ENCODE peak calls at places on chromosomes 16 and 17, in four cellular contexts. M, V, C and S are unnamed samples.

GRCh38 chr17:35540589-35541404 is 3.3 kb upstream of the SLFN12L start:
- DNase-seq in M (no peak), V (no peak), C (peak), S (no peak)

GRCh38 chr17:62648247-62648953 is 20.9 kb downstream of the MRC2 start:
- DNase-seq in M (no peak), V (no peak), C (no peak), S (peak)

GRCh38 chr17:692116-692515 is 22.5 kb downstream of the VPS53 start:
- DNase-seq in M (no peak), V (no peak), C (no peak), S (no peak)

GRCh38 chr16:31328322-31329052 is 26.5 kb upstream of the ITGAX start:
- DNase-seq in M (no peak), V (no peak), C (no peak), S (no peak)

GRCh38 chr17:8372422-8372821 is 4.1 kb downstream of the KRABD2 start:
- DNase-seq in M (no peak), V (no peak), C (no peak), S (no peak)

GRCh38 chr17:78763561-78763960 is 18.5 kb downstream of the CYTH1 start:
- DNase-seq in M (no peak), V (no peak), C (no peak), S (no peak)

GRCh38 chr16:27526169-27526568 is 23.5 kb downstream of the GTF3C1 start:
- DNase-seq in M (no peak), V (no peak), C (no peak), S (no peak)

GRCh38 chr17:81966343-81967243 is 5.6 kb upstream of the NOTUM start:
- DNase-seq in M (no peak), V (no peak), C (no peak), S (no peak)

GRCh38 chr17:65184235-65184959 is 47.2 kb downstream of the RGS9 start:
- DNase-seq in M (no peak), V (no peak), C (no peak), S (no peak)

GRCh38 chr17:29619251-29619650 is 3.5 kb downstream of the CORO6 start:
- DNase-seq in M (no peak), V (peak), C (no peak), S (no peak)

GRCh38 chr17:40559016-40559853 is 6.0 kb downstream of the CCR7 start:
- DNase-seq in M (no peak), V (no peak), C (peak), S (peak)

GRCh38 chr17:62807812-62808575 is at the start of gene MARCHF10:
- DNase-seq in M (no peak), V (peak), C (no peak), S (no peak)

GRCh38 chr17:49951362-49952080 is 17.5 kb upstream of the DLX4 start:
- DNase-seq in M (no peak), V (no peak), C (no peak), S (no peak)

GRCh38 chr16:80619824-80620223 is 79.0 kb downstream of the DYNLRB2 start:
- DNase-seq in M (no peak), V (no peak), C (peak), S (peak)

GRCh38 chr17:33513769-33514168 is 220.7 kb upstream of the ASIC2 start:
- DNase-seq in M (no peak), V (no peak), C (no peak), S (no peak)

GRCh38 chr16:85393674-85394510 is 219.2 kb upstream of the GSE1 start:
- DNase-seq in M (peak), V (peak), C (no peak), S (no peak)

GRCh38 chr16:81445143-81445922 is 725 bp downstream of the CMIP start:
- DNase-seq in M (peak), V (peak), C (no peak), S (no peak)

GRCh38 chr17:72863511-72864175 is 228.8 kb downstream of the SLC39A11 start:
- DNase-seq in M (no peak), V (no peak), C (no peak), S (no peak)

GRCh38 chr16:65120811-65121721 is 797 bp downstream of the CDH11 start:
- DNase-seq in M (no peak), V (no peak), C (no peak), S (no peak)

GRCh38 chr17:68394608-68395331 is 62.5 kb downstream of the WIPI1 start:
- DNase-seq in M (no peak), V (no peak), C (peak), S (no peak)

GRCh38 chr17:36072431-36073121 is 8.5 kb downstream of the CCL18 start:
- DNase-seq in M (peak), V (peak), C (no peak), S (no peak)

GRCh38 chr17:45063198-45063597 is 2.1 kb downstream of the NMT1 start:
- DNase-seq in M (no peak), V (no peak), C (no peak), S (no peak)

GRCh38 chr16:69566437-69567030 is 768 bp downstream of the NFAT5 start:
- DNase-seq in M (peak), V (no peak), C (no peak), S (no peak)

GRCh38 chr16:28554634-28555423 is 1.1 kb downstream of the SGF29 start:
- DNase-seq in M (no peak), V (no peak), C (no peak), S (no peak)

GRCh38 chr17:64780096-64781012 is 118.2 kb upstream of the SMURF2 start:
- DNase-seq in M (peak), V (peak), C (no peak), S (no peak)

GRCh38 chr17:41133880-41134735 is 6.2 kb downstream of the KRTAP4-6 start:
- DNase-seq in M (no peak), V (no peak), C (no peak), S (no peak)

GRCh38 chr16:8861563-8862308 is 7.1 kb downstream of the CARHSP1 start:
- DNase-seq in M (no peak), V (no peak), C (no peak), S (no peak)

GRCh38 chr17:66175892-66176291 is 16.0 kb downstream of the CEP112 start:
- DNase-seq in M (no peak), V (peak), C (no peak), S (no peak)

GRCh38 chr17:7416323-7416722 is 3.8 kb upstream of the SPEM1 start:
- DNase-seq in M (no peak), V (no peak), C (no peak), S (no peak)

GRCh38 chr16:25126820-25127232 is 15.3 kb downstream of the LCMT1 start:
- DNase-seq in M (peak), V (peak), C (no peak), S (no peak)

GRCh38 chr16:76265434-76266045 is 11.7 kb upstream of the CNTNAP4 start:
- DNase-seq in M (no peak), V (peak), C (no peak), S (no peak)

GRCh38 chr16:64051826-64052225 is 1070.0 kb downstream of the CDH11 start:
- DNase-seq in M (no peak), V (no peak), C (no peak), S (no peak)

GRCh38 chr17:14737984-14738651 is 437.2 kb downstream of the HS3ST3B1 start:
- DNase-seq in M (no peak), V (no peak), C (peak), S (no peak)

GRCh38 chr17:55420067-55420775 is 1.4 kb downstream of the MMD start:
- DNase-seq in M (peak), V (no peak), C (no peak), S (no peak)